ENCODE peak calls at places on chromosomes 12 and 14, in eight cellular contexts. One of them, this sample, is unnamed. For H3K27me3, the result is how much of the 10 kb centered on the place peaks cover.

GRCh38 chr12:112148031-112148513 is 22.7 kb downstream of the TRAFD1 start:
- DNase-seq in GM23338: no peak
- DNase-seq in brain microvascular endothelial cell: peak
- DNase-seq in gastrocnemius medialis: no peak
- DNase-seq in AG04450: peak
- DNase-seq in BJ: no peak
- DNase-seq in cardiac muscle cell: peak
- DNase-seq in endodermal cell: peak
- DNase-seq in this sample: no peak

GRCh38 chr14:25231006-25231405 is 181.1 kb upstream of the STXBP6 start:
- DNase-seq in GM23338: no peak
- DNase-seq in AG04450: no peak
- DNase-seq in BJ: no peak
- DNase-seq in gastrocnemius medialis: no peak
- DNase-seq in endodermal cell: no peak
- DNase-seq in brain microvascular endothelial cell: no peak
- DNase-seq in cardiac muscle cell: peak
- DNase-seq in this sample: no peak

GRCh38 chr12:49031573-49032161 is 13.1 kb upstream of the PRKAG1 start:
- DNase-seq in cardiac muscle cell: no peak
- DNase-seq in AG04450: no peak
- DNase-seq in endodermal cell: no peak
- DNase-seq in gastrocnemius medialis: no peak
- DNase-seq in BJ: no peak
- DNase-seq in GM23338: no peak
- DNase-seq in brain microvascular endothelial cell: no peak
- DNase-seq in this sample: no peak

GRCh38 chr12:99027491-99027890 is 382.4 kb downstream of the APAF1 start:
- DNase-seq in gastrocnemius medialis: no peak
- DNase-seq in brain microvascular endothelial cell: no peak
- DNase-seq in endodermal cell: no peak
- DNase-seq in BJ: no peak
- DNase-seq in cardiac muscle cell: no peak
- DNase-seq in GM23338: no peak
- DNase-seq in AG04450: no peak
- DNase-seq in this sample: no peak

GRCh38 chr12:6123258-6123657 is 1.2 kb downstream of the VWF start:
- DNase-seq in GM23338: no peak
- DNase-seq in endodermal cell: peak
- DNase-seq in AG04450: no peak
- DNase-seq in cardiac muscle cell: no peak
- DNase-seq in BJ: no peak
- DNase-seq in brain microvascular endothelial cell: no peak
- DNase-seq in gastrocnemius medialis: no peak
- DNase-seq in this sample: no peak

GRCh38 chr12:121774968-121775474 is 18.5 kb downstream of the RHOF start:
- DNase-seq in gastrocnemius medialis: no peak
- DNase-seq in brain microvascular endothelial cell: no peak
- DNase-seq in GM23338: peak
- DNase-seq in cardiac muscle cell: no peak
- DNase-seq in BJ: no peak
- DNase-seq in AG04450: no peak
- DNase-seq in endodermal cell: peak
- DNase-seq in this sample: no peak

GRCh38 chr12:72346331-72346944 is 74.3 kb downstream of the TRHDE start:
- DNase-seq in GM23338: peak
- DNase-seq in endodermal cell: peak
- DNase-seq in BJ: no peak
- DNase-seq in cardiac muscle cell: peak
- DNase-seq in brain microvascular endothelial cell: peak
- DNase-seq in AG04450: peak
- DNase-seq in gastrocnemius medialis: peak
- DNase-seq in this sample: peak

GRCh38 chr12:92108651-92109050 is 37.0 kb downstream of the BTG1 start:
- DNase-seq in AG04450: peak
- DNase-seq in endodermal cell: peak
- DNase-seq in BJ: peak
- DNase-seq in GM23338: peak
- DNase-seq in brain microvascular endothelial cell: peak
- DNase-seq in gastrocnemius medialis: no peak
- DNase-seq in cardiac muscle cell: peak
- DNase-seq in this sample: no peak

GRCh38 chr12:2332266-2332665 is 279.5 kb downstream of the CACNA1C start:
- DNase-seq in gastrocnemius medialis: no peak
- DNase-seq in AG04450: no peak
- DNase-seq in endodermal cell: no peak
- DNase-seq in cardiac muscle cell: peak
- DNase-seq in brain microvascular endothelial cell: no peak
- DNase-seq in BJ: no peak
- DNase-seq in GM23338: no peak
- DNase-seq in this sample: no peak

GRCh38 chr14:54730156-54730961 is 163.4 kb downstream of the SAMD4A start:
- DNase-seq in AG04450: no peak
- DNase-seq in GM23338: no peak
- DNase-seq in gastrocnemius medialis: peak
- DNase-seq in endodermal cell: no peak
- DNase-seq in brain microvascular endothelial cell: peak
- DNase-seq in BJ: peak
- DNase-seq in cardiac muscle cell: peak
- DNase-seq in this sample: no peak
- H3K4me3 ChIP-seq in AG04450: peak
- H3K4me3 ChIP-seq in GM23338: no peak
- H3K4me3 ChIP-seq in gastrocnemius medialis: peak
- H3K4me3 ChIP-seq in endodermal cell: no peak
- H3K4me3 ChIP-seq in brain microvascular endothelial cell: peak
- H3K4me3 ChIP-seq in BJ: peak
- H3K4me3 ChIP-seq in cardiac muscle cell: no peak
- H3K4me3 ChIP-seq in this sample: no peak

GRCh38 chr12:50041461-50041860 is 15.9 kb upstream of the ASIC1 start:
- DNase-seq in BJ: no peak
- DNase-seq in cardiac muscle cell: no peak
- DNase-seq in endodermal cell: peak
- DNase-seq in AG04450: no peak
- DNase-seq in brain microvascular endothelial cell: no peak
- DNase-seq in gastrocnemius medialis: no peak
- DNase-seq in GM23338: no peak
- DNase-seq in this sample: no peak
- TF ChIP-seq CTCF in BJ: no peak
- TF ChIP-seq CTCF in cardiac muscle cell: no peak
- TF ChIP-seq CTCF in endodermal cell: no peak
- TF ChIP-seq CTCF in AG04450: no peak
- TF ChIP-seq CTCF in brain microvascular endothelial cell: no peak
- TF ChIP-seq CTCF in gastrocnemius medialis: no peak
- TF ChIP-seq CTCF in GM23338: no peak
- TF ChIP-seq CTCF in this sample: no peak

GRCh38 chr12:110816761-110817160 is 30.0 kb upstream of the CCDC63 start:
- DNase-seq in cardiac muscle cell: no peak
- DNase-seq in brain microvascular endothelial cell: no peak
- DNase-seq in AG04450: no peak
- DNase-seq in GM23338: no peak
- DNase-seq in gastrocnemius medialis: no peak
- DNase-seq in endodermal cell: no peak
- DNase-seq in BJ: no peak
- DNase-seq in this sample: no peak
- H3K27me3 ChIP-seq in cardiac muscle cell: under half
- H3K27me3 ChIP-seq in brain microvascular endothelial cell: under half
- H3K27me3 ChIP-seq in AG04450: under half
- H3K27me3 ChIP-seq in GM23338: under half
- H3K27me3 ChIP-seq in gastrocnemius medialis: under half
- H3K27me3 ChIP-seq in endodermal cell: half or more
- H3K27me3 ChIP-seq in BJ: under half
- H3K27me3 ChIP-seq in this sample: under half

GRCh38 chr12:108642269-108642870 is 8.7 kb upstream of the SELPLG start:
- DNase-seq in AG04450: no peak
- DNase-seq in cardiac muscle cell: no peak
- DNase-seq in gastrocnemius medialis: no peak
- DNase-seq in brain microvascular endothelial cell: no peak
- DNase-seq in GM23338: no peak
- DNase-seq in endodermal cell: peak
- DNase-seq in BJ: no peak
- DNase-seq in this sample: no peak

GRCh38 chr12:108644743-108645120 is 11.0 kb upstream of the SELPLG start:
- DNase-seq in GM23338: no peak
- DNase-seq in endodermal cell: no peak
- DNase-seq in brain microvascular endothelial cell: no peak
- DNase-seq in cardiac muscle cell: no peak
- DNase-seq in gastrocnemius medialis: no peak
- DNase-seq in BJ: no peak
- DNase-seq in AG04450: no peak
- DNase-seq in this sample: no peak

GRCh38 chr12:108641446-108642268 is 8.0 kb upstream of the SELPLG start:
- DNase-seq in BJ: no peak
- DNase-seq in AG04450: no peak
- DNase-seq in cardiac muscle cell: no peak
- DNase-seq in GM23338: no peak
- DNase-seq in endodermal cell: peak
- DNase-seq in gastrocnemius medialis: no peak
- DNase-seq in brain microvascular endothelial cell: no peak
- DNase-seq in this sample: no peak

GRCh38 chr12:108643941-108644742 is 10.4 kb upstream of the SELPLG start:
- DNase-seq in gastrocnemius medialis: peak
- DNase-seq in AG04450: no peak
- DNase-seq in brain microvascular endothelial cell: no peak
- DNase-seq in GM23338: no peak
- DNase-seq in endodermal cell: peak
- DNase-seq in cardiac muscle cell: no peak
- DNase-seq in BJ: no peak
- DNase-seq in this sample: no peak

GRCh38 chr12:108642899-108643654 is 9.4 kb upstream of the SELPLG start:
- DNase-seq in AG04450: no peak
- DNase-seq in gastrocnemius medialis: no peak
- DNase-seq in BJ: no peak
- DNase-seq in cardiac muscle cell: no peak
- DNase-seq in endodermal cell: no peak
- DNase-seq in GM23338: no peak
- DNase-seq in brain microvascular endothelial cell: no peak
- DNase-seq in this sample: no peak
- H3K4me3 ChIP-seq in AG04450: no peak
- H3K4me3 ChIP-seq in gastrocnemius medialis: no peak
- H3K4me3 ChIP-seq in BJ: no peak
- H3K4me3 ChIP-seq in cardiac muscle cell: no peak
- H3K4me3 ChIP-seq in endodermal cell: no peak
- H3K4me3 ChIP-seq in GM23338: no peak
- H3K4me3 ChIP-seq in brain microvascular endothelial cell: no peak
- H3K4me3 ChIP-seq in this sample: no peak

This sample was measured in kidney epithelial cell.